ENCODE peak calls at places on chromosomes 16 and 17, in eight cellular contexts. U is T-helper 1 cell; T is foreskin keratinocyte; I is NK-92 treated with Interleukin-12 subunit alpha and Interleukin-12 subunit beta, amount 100 ng/mL, for 24 hours; H is GM12864; Z is cardiac septum; A is AG08395; D is fibroblast of lung. X is an unnamed sample.
A peak's percentile ranks its signal among the peaks of the same experiment; 100 is the strongest.

GRCh38 chr17:2054740-2055493 is at the start of gene HIC1:
- DNase-seq in H (no peak), Z (peak; percentile 93), T (peak; percentile 64), A (peak; percentile 82), I (peak; percentile 49), U (peak; percentile 68), D (peak; percentile 74), X (peak; percentile 88)

GRCh38 chr17:82592751-82593589 is 55.3 kb downstream of the WDR45B start:
- DNase-seq in I (no peak), U (peak; percentile 57), Z (peak; percentile 84), H (peak; percentile 34), T (peak; percentile 75), A (peak; percentile 58), D (peak; percentile 75), X (peak; percentile 91)

GRCh38 chr17:82939213-82940030 is 99.6 kb upstream of the ZNF750 start:
- DNase-seq in A (no peak), D (no peak), I (no peak), Z (peak; percentile 72), H (no peak), T (no peak), U (no peak), X (no peak)

GRCh38 chr17:69710926-69711325 is 296.4 kb downstream of the MAP2K6 start:
- DNase-seq in Z (no peak), H (no peak), I (no peak), A (no peak), U (no peak), D (no peak), T (peak; percentile 56), X (no peak)

GRCh38 chr16:81214745-81215166 is 23.7 kb upstream of the BCO1 start:
- DNase-seq in A (peak; percentile 38), H (no peak), U (no peak), I (no peak), T (no peak), D (no peak), Z (no peak), X (peak; percentile 71)

GRCh38 chr17:43211480-43212402 is at the start of gene TMEM106A:
- DNase-seq in D (peak; percentile 84), I (peak; percentile 59), U (peak; percentile 68), Z (peak; percentile 80), T (peak; percentile 77), A (peak; percentile 98), H (peak; percentile 56), X (peak; percentile 79)

GRCh38 chr17:80501739-80502577 is 25.6 kb upstream of the NPTX1 start:
- DNase-seq in T (peak; percentile 92), I (no peak), Z (no peak), H (no peak), U (no peak), A (no peak), D (peak; percentile 93), X (no peak)

GRCh38 chr17:38721802-38722201 is 8.3 kb upstream of the CISD3 start:
- DNase-seq in I (no peak), T (no peak), A (no peak), H (no peak), Z (no peak), U (no peak), D (no peak), X (no peak)

GRCh38 chr17:69282002-69282401 is 44.9 kb downstream of the ABCA5 start:
- DNase-seq in T (no peak), U (no peak), I (no peak), A (no peak), H (no peak), Z (no peak), D (no peak), X (no peak)

GRCh38 chr17:15346196-15346595 is 4.8 kb upstream of the TEKT3 start:
- DNase-seq in A (no peak), T (no peak), H (no peak), U (no peak), D (no peak), Z (no peak), I (no peak), X (no peak)

GRCh38 chr17:21085707-21086106 is 41.1 kb upstream of the DHRS7B start:
- DNase-seq in I (no peak), D (no peak), H (no peak), Z (no peak), A (no peak), U (no peak), T (no peak), X (no peak)

GRCh38 chr17:16250635-16251034 is 33.6 kb downstream of the PIGL start:
- DNase-seq in A (peak; percentile 20), T (no peak), Z (no peak), U (no peak), D (peak; percentile 60), H (no peak), I (no peak), X (no peak)

GRCh38 chr17:66268247-66268927 is 34.0 kb upstream of the PRKCA start:
- DNase-seq in A (peak; percentile 78), Z (no peak), I (no peak), T (peak; percentile 74), U (no peak), D (peak; percentile 95), H (no peak), X (no peak)

GRCh38 chr17:82632461-82632860 is 15.8 kb downstream of the WDR45B start:
- DNase-seq in A (no peak), I (no peak), Z (no peak), H (peak; percentile 54), U (no peak), T (no peak), D (no peak), X (no peak)

GRCh38 chr17:31211352-31212012 is 85.6 kb downstream of the OMG start:
- DNase-seq in A (no peak), T (peak; percentile 26), Z (no peak), H (no peak), D (peak; percentile 18), I (no peak), U (no peak), X (no peak)

GRCh38 chr17:81198826-81199481 is 23.8 kb downstream of the CEP131 start:
- DNase-seq in T (no peak), D (no peak), H (no peak), A (no peak), I (no peak), U (no peak), Z (no peak), X (no peak)

GRCh38 chr17:31570231-31570630 is 178.8 kb downstream of the RAB11FIP4 start:
- DNase-seq in T (no peak), D (no peak), Z (no peak), H (no peak), I (no peak), A (no peak), U (no peak), X (no peak)

GRCh38 chr16:72983728-72984350 is 64.1 kb downstream of the ZFHX3 start:
- DNase-seq in H (no peak), Z (no peak), U (no peak), T (no peak), D (no peak), I (no peak), A (no peak), X (no peak)

GRCh38 chr16:66832661-66833305 is 2.0 kb upstream of the NAE1 start:
- DNase-seq in D (peak; percentile 48), Z (no peak), T (peak; percentile 37), A (no peak), U (no peak), I (no peak), H (no peak), X (no peak)

GRCh38 chr17:69609495-69610315 is 195.2 kb downstream of the MAP2K6 start:
- DNase-seq in I (no peak), A (peak; percentile 38), Z (no peak), D (peak; percentile 34), H (no peak), T (peak; percentile 36), U (no peak), X (peak; percentile 4)

GRCh38 chr17:13864551-13864950 is 204.8 kb upstream of the COX10 start:
- DNase-seq in D (peak; percentile 66), T (no peak), I (no peak), Z (no peak), H (no peak), U (no peak), A (peak; percentile 70), X (no peak)

GRCh38 chr17:64073771-64074703 is 53.6 kb upstream of the ICAM2 start:
- DNase-seq in Z (no peak), T (no peak), A (no peak), H (peak; percentile 70), U (no peak), D (no peak), I (no peak), X (no peak)

GRCh38 chr17:33941744-33942143 is 313.3 kb upstream of the CCL2 start:
- DNase-seq in H (no peak), A (no peak), T (no peak), I (no peak), U (no peak), D (no peak), Z (no peak), X (no peak)

GRCh38 chr17:78735832-78736525 is 46.1 kb downstream of the CYTH1 start:
- DNase-seq in U (no peak), D (peak; percentile 44), A (no peak), I (no peak), H (no peak), T (peak; percentile 78), Z (no peak), X (no peak)

GRCh38 chr16:11149011-11149616 is 106.9 kb downstream of the SOCS1 start:
- DNase-seq in U (no peak), A (no peak), Z (no peak), I (no peak), T (no peak), H (no peak), D (no peak), X (no peak)

GRCh38 chr17:20120835-20121234 is 111.7 kb downstream of the SPECC1 start:
- DNase-seq in T (no peak), U (no peak), A (no peak), I (no peak), Z (no peak), D (no peak), H (no peak), X (no peak)

GRCh38 chr17:79988163-79988971 is 47.3 kb downstream of the TBC1D16 start:
- DNase-seq in H (no peak), T (no peak), D (peak; percentile 81), Z (peak; percentile 70), I (no peak), A (peak; percentile 86), U (no peak), X (no peak)

GRCh38 chr17:76793775-76794174 is 55.9 kb downstream of the MFSD11 start:
- DNase-seq in T (no peak), Z (no peak), I (no peak), A (peak; percentile 49), D (peak; percentile 12), U (no peak), H (no peak), X (peak; percentile 59)

GRCh38 chr16:23143391-23143790 is 5.9 kb downstream of the USP31 start:
- DNase-seq in T (no peak), U (no peak), I (no peak), A (no peak), D (no peak), H (no peak), Z (no peak), X (no peak)

GRCh38 chr17:67982034-67982640 is 14.1 kb downstream of the C17orf58 start:
- DNase-seq in I (no peak), D (no peak), Z (no peak), T (no peak), H (no peak), A (no peak), U (no peak), X (no peak)

GRCh38 chr17:41322264-41322902 is 6.9 kb upstream of the KRTAP17-1 start:
- DNase-seq in D (peak; percentile 62), T (peak; percentile 70), Z (no peak), H (no peak), U (no peak), I (no peak), A (peak; percentile 63), X (no peak)

X was measured in ELF-1.